ENCODE peak calls at places on chromosome X, in five cellular contexts. H, U, Q, J and L are unnamed samples.

GRCh38 chrX:1750267-1750666 is 135.4 kb downstream of the ASMT start:
- DNase-seq in H (no peak), U (no peak), Q (peak; percentile 64), J (no peak), L (no peak)

GRCh38 chrX:2781226-2781571 is 29.4 kb downstream of the XG start:
- DNase-seq in H (no peak), U (no peak), Q (no peak), J (no peak), L (peak; percentile 61)

GRCh38 chrX:144627947-144628346 is 619.4 kb upstream of the SPANXN1 start:
- DNase-seq in H (no peak), U (no peak), Q (no peak), J (no peak), L (no peak)

GRCh38 chrX:331145-331771 is 12.7 kb upstream of the GTPBP6 start:
- DNase-seq in H (peak; percentile 79), U (peak; percentile 69), Q (no peak), J (peak; percentile 60), L (no peak)

GRCh38 chrX:110401142-110401541 is 42.5 kb downstream of the RTL9 start:
- DNase-seq in H (no peak), U (no peak), Q (no peak), J (no peak), L (no peak)

GRCh38 chrX:130086414-130087207 is 23.7 kb downstream of the ELF4 start:
- DNase-seq in H (no peak), U (no peak), Q (no peak), J (no peak), L (peak; percentile 55)

GRCh38 chrX:55120767-55121358 is 32.0 kb downstream of the PAGE2 start:
- DNase-seq in H (peak; percentile 50), U (no peak), Q (no peak), J (peak; percentile 5), L (no peak)

GRCh38 chrX:2867191-2867590 is 38.5 kb downstream of the GYG2 start:
- DNase-seq in H (no peak), U (no peak), Q (no peak), J (no peak), L (no peak)

GRCh38 chrX:455199-455598 is 68.5 kb upstream of the PPP2R3B start:
- DNase-seq in H (no peak), U (no peak), Q (no peak), J (no peak), L (no peak)

GRCh38 chrX:150694738-150695410 is 1.7 kb downstream of the MTMR1 start:
- DNase-seq in H (no peak), U (no peak), Q (no peak), J (no peak), L (no peak)
- H3K4me3 ChIP-seq in H (no peak overlapping the region), U (no peak overlapping the region), Q (no peak overlapping the region), J (no peak overlapping the region), L (no peak overlapping the region)

GRCh38 chrX:47311857-47312774 is 58.3 kb upstream of the ZNF157 start:
- DNase-seq in H (peak; percentile 86), U (peak; percentile 44), Q (peak; percentile 35), J (peak; percentile 76), L (peak; percentile 59)
- TF ChIP-seq CTCF in H (peak; percentile 71), U (peak; percentile 61), Q (peak; percentile 22), J (peak; percentile 76), L (peak; percentile 62)

GRCh38 chrX:136076942-136077341 is 70.4 kb upstream of the FHL1 start:
- DNase-seq in H (peak; percentile 37), U (no peak), Q (no peak), J (no peak), L (no peak)
- H3K4me3 ChIP-seq in H (no peak overlapping the region), U (no peak overlapping the region), Q (no peak overlapping the region), J (no peak overlapping the region), L (no peak overlapping the region)

DNA sequence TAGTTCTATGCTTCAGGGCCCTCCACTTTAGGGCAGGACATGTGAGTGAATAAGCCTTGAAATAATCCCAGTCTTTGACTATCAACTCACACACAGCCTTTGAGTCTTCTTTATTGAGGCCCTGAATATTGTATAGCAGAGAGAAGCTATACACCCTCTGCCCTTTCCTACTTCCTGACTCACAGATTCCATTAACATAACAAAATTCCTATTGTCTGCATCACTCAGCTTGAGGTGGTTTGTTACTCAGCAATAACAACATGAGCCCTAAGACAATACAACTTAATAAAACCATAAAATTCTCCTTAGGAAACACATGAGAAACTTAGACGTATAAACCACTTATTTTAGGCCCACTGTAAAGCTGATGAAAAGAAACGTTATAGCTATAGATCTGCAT is 680.3 kb upstream of the DIAPH2 start:
- DNase-seq in H (no peak), U (no peak), Q (no peak), J (peak; percentile 87), L (no peak)
- TF ChIP-seq CTCF in H (no peak), U (no peak), Q (no peak), J (no peak), L (no peak)

DNA sequence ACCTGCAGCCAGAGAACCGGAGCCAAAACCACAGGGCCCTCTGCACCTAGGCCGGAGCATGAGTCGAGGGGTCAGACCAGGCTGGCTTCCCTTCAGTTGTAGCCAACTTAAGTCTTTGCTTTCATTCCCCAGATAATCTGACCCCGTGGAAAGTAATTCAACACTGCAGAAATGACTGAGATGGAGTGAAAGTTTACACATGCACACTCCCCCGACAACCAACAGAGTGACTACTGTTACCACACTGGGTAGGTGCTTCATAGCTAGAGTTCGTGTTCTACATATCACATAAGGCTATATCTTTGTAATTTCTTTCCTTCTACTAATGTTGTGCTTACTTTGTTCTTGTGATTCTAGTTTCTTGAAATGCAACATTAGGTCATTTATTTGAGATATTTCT is 7.1 kb upstream of the CTAG2 start:
- DNase-seq in H (no peak), U (no peak), Q (no peak), J (no peak), L (no peak)
- H3K4me3 ChIP-seq in H (no peak overlapping the region), U (no peak overlapping the region), Q (no peak overlapping the region), J (no peak overlapping the region), L (no peak overlapping the region)

GRCh38 chrX:15207994-15208393 is 61.9 kb downstream of the ASB9 start:
- DNase-seq in H (no peak), U (no peak), Q (no peak), J (no peak), L (no peak)
- TF ChIP-seq CTCF in H (no peak), U (no peak), Q (no peak), J (no peak), L (no peak)

DNA sequence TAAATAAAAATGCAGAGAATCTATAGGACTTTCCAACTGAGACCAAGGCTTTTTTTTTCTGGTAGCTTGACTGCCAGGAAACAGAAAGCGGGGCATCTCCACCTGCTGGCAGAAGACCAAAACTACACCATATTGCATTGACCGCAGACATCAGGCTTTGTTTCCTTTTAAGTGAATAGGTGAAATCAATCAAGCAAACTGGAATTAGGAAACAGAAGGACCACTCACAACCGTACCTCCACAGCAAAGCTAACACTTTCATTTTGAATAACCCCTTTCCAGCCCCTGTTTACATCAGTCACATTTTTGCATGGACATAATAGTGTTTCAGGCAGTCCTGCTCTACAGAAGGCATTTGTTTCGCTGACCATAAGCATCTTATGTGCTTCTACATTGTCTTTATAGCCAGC is 218.2 kb downstream of the IDS start:
- DNase-seq in H (peak; percentile 81), U (peak; percentile 33), Q (peak; percentile 12), J (peak; percentile 66), L (peak; percentile 53)
- H3K4me3 ChIP-seq in H (no peak overlapping the region), U (no peak overlapping the region), Q (no peak overlapping the region), J (no peak overlapping the region), L (no peak overlapping the region)

DNA sequence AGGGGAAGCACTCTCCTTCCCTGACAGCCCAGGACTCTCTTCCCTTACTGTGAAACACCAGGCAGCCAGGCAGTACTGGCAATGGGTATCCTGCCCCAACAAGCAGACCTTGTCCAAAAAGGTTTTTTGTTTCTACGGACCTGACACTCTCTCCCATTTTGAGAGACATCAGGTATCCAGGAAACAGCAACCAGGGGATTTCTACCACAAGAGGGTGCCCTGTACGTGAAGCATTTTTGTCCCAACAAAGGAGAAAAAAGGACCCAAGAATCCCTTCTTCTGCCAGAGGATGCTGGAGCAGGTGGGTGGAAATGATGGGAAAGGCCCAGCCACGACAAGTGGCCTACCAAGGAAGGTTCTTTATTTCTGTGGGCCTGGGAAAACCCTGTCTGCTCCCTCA is 65.7 kb upstream of the FGF13 start:
- DNase-seq in H (peak; percentile 51), U (no peak), Q (no peak), J (no peak), L (no peak)
- TF ChIP-seq CTCF in H (peak; percentile 62), U (no peak), Q (no peak), J (no peak), L (no peak)

DNA sequence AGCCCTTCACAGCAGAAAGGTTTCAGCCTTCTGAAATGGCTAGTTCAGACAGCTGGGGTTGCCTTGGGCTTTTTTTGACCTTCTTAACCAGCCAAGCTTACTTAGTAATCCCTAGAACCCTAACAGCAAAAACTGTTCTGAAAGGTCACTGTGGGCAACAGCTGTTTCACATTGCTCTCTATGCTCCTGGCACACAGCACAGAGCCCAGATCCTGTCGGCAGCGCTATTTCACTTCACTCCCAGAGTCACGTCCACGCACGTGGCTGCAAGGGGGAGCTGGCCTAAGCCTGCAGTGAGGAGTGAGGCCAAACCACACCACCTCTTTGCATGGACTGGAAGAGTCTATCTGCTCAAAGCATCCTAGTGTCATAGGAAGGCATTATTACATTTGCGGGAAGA is 32.0 kb upstream of the STS start:
- DNase-seq in H (no peak), U (no peak), Q (no peak), J (no peak), L (peak; percentile 49)
- H3K4me3 ChIP-seq in H (no peak overlapping the region), U (no peak overlapping the region), Q (no peak overlapping the region), J (no peak overlapping the region), L (no peak overlapping the region)

GRCh38 chrX:6002056-6002455 is 226.6 kb downstream of the NLGN4X start:
- DNase-seq in H (no peak), U (no peak), Q (no peak), J (no peak), L (no peak)
- TF ChIP-seq CTCF in H (peak; percentile 43), U (no peak), Q (no peak), J (no peak), L (no peak)